ENCODE peak calls at places on chromosomes 13 and 19, in five cellular contexts. W is hepatocyte, D is PC-3, Z is HCT116, G is PC-9. K is an unnamed sample.

GRCh38 chr13:48431431-48431830 is 18.5 kb upstream of the LPAR6 start:
- DNase-seq in W (no peak), D (no peak), Z (no peak), G (no peak), K (no peak)

GRCh38 chr19:6773323-6773931 is 919 bp downstream of the VAV1 start:
- DNase-seq in W (no peak), D (no peak), Z (no peak), G (no peak), K (peak; percentile 46)

GRCh38 chr19:38392707-38393308 is 4.3 kb downstream of the SPRED3 start:
- DNase-seq in W (peak; percentile 81), D (peak; percentile 10), Z (no peak), G (no peak), K (no peak)

GRCh38 chr13:20716951-20717350 is 13.5 kb downstream of the IL17D start:
- DNase-seq in W (no peak), D (no peak), Z (no peak), G (no peak), K (peak; percentile 37)

GRCh38 chr19:3507371-3508120 is 1.4 kb downstream of the FZR1 start:
- DNase-seq in W (peak; percentile 79), D (peak; percentile 6), Z (no peak), G (no peak), K (peak; percentile 73)

GRCh38 chr13:91136806-91137205 is 210.7 kb upstream of the MIR17HG start:
- DNase-seq in W (no peak), D (no peak), Z (no peak), G (no peak), K (no peak)

GRCh38 chr19:6326815-6327214 is 6.6 kb downstream of the ACER1 start:
- DNase-seq in W (no peak), D (no peak), Z (no peak), G (no peak), K (no peak)

GRCh38 chr13:106373989-106374572 is 161.4 kb downstream of the EFNB2 start:
- DNase-seq in W (peak; percentile 40), D (no peak), Z (no peak), G (no peak), K (no peak)

GRCh38 chr19:24054044-24054935 is 32.7 kb upstream of the ZNF254 start:
- DNase-seq in W (peak; percentile 54), D (peak; percentile 98), Z (peak; percentile 24), G (peak; percentile 55), K (no peak)

GRCh38 chr13:113116206-113116800 is 6.3 kb upstream of the F10 start:
- DNase-seq in W (no peak), D (no peak), Z (no peak), G (no peak), K (no peak)

GRCh38 chr19:49672131-49672919 is 4.7 kb upstream of the PRMT1 start:
- DNase-seq in W (peak; percentile 93), D (peak; percentile 82), Z (peak; percentile 71), G (peak; percentile 63), K (peak; percentile 95)

GRCh38 chr19:44939668-44940067 is 2.4 kb upstream of the APOC4 start:
- DNase-seq in W (no peak), D (no peak), Z (no peak), G (no peak), K (no peak)

GRCh38 chr13:109412232-109412935 is 374.0 kb downstream of the IRS2 start:
- DNase-seq in W (peak; percentile 73), D (peak; percentile 39), Z (peak; percentile 18), G (no peak), K (peak; percentile 50)

GRCh38 chr13:79799466-79799865 is 318.5 kb downstream of the NDFIP2 start:
- DNase-seq in W (no peak), D (no peak), Z (no peak), G (no peak), K (no peak)

GRCh38 chr19:6222884-6223283 is 56.9 kb downstream of the MLLT1 start:
- DNase-seq in W (no peak), D (no peak), Z (no peak), G (no peak), K (no peak)

GRCh38 chr13:113559901-113560644 is 24.5 kb upstream of the TFDP1 start:
- DNase-seq in W (no peak), D (no peak), Z (no peak), G (no peak), K (no peak)

GRCh38 chr13:78701383-78701782 is 42.4 kb upstream of the OBI1 start:
- DNase-seq in W (no peak), D (no peak), Z (no peak), G (no peak), K (no peak)
- H3K9me2 ChIP-seq in W (no peaks in the 10 kb centered on the region), D (no peaks in the 10 kb centered on the region), Z (no peaks in the 10 kb centered on the region), G (no peaks in the 10 kb centered on the region), K (no peaks in the 10 kb centered on the region)

GRCh38 chr13:45296259-45296658 is 44.7 kb downstream of the TPT1 start:
- DNase-seq in W (no peak), D (no peak), Z (no peak), G (no peak), K (no peak)

GRCh38 chr13:45299194-45299593 is 41.8 kb downstream of the TPT1 start:
- DNase-seq in W (no peak), D (peak; percentile 16), Z (no peak), G (no peak), K (no peak)

GRCh38 chr13:45295536-45295935 is 45.4 kb downstream of the TPT1 start:
- DNase-seq in W (no peak), D (no peak), Z (no peak), G (no peak), K (no peak)

GRCh38 chr13:45298206-45298505 is 42.8 kb downstream of the TPT1 start:
- DNase-seq in W (no peak), D (no peak), Z (no peak), G (no peak), K (no peak)

DNA sequence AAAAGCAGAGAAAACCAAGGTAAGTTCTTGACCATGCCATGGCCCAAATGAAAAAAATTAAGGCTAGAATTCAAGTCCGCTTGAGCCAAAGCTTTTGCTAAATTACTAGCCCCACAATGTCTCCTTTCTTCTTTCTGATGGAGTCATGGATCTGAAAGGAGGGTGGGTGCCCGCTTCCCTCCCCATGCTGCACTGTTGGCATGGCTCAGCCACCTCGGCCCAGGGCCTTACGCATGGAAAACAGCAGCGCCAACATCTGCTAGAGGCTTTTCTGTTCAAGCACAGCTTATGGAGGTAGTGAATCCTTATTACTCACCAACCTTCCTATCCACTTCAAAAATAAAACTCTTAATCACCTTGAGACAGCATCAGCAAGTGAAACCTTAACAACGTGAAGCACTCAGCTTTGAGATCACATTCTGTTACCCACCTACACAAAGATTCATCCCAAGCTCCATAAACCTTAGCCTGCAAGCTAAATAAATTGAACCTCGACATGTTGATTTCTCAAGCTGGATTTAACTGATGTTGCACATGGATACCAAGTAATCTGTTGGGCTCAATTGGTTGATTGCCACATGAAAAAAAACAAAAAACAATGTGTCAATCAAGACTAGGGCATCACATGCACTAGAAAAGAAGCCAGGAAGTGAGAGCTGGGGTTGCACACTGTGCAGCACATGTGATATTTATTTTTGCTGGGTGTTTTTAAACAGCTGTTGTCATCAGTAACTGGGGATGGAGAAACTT is 43.4 kb downstream of the TPT1 start:
- DNase-seq in W (no peak), D (no peak), Z (no peak), G (no peak), K (no peak)
- H3K4me3 ChIP-seq in W (no peak overlapping the region), D (no peak overlapping the region), Z (no peak overlapping the region), G (no peak overlapping the region), K (no peak overlapping the region)

GRCh38 chr13:36490055-36490454 is 57.8 kb downstream of the CCNA1 start:
- DNase-seq in W (no peak), D (no peak), Z (no peak), G (no peak), K (no peak)
- TF ChIP-seq EZH2 in W (no peak), D (no peak), Z (no peak), G (no peak), K (no peak)

GRCh38 chr13:24339937-24340607 is 30.7 kb downstream of the C1QTNF9 start:
- DNase-seq in W (no peak), D (no peak), Z (no peak), G (no peak), K (peak; percentile 3)
- H3K9me2 ChIP-seq in W (no peaks in the 10 kb centered on the region), D (no peaks in the 10 kb centered on the region), Z (no peaks in the 10 kb centered on the region), G (no peaks in the 10 kb centered on the region), K (peaks cover 4% of the 10 kb centered on the region)

GRCh38 chr19:55441692-55442321 is 1.3 kb downstream of the SHISA7 start:
- DNase-seq in W (no peak), D (no peak), Z (no peak), G (no peak), K (peak; percentile 87)
- H3K4me3 ChIP-seq in W (no peak overlapping the region), D (no peak overlapping the region), Z (no peak overlapping the region), G (no peak overlapping the region), K (peak overlapping the region; percentile 67)

GRCh38 chr19:9914001-9914314 is 22.4 kb downstream of the OLFM2 start:
- DNase-seq in W (no peak), D (peak; percentile 1), Z (no peak), G (no peak), K (peak; percentile 61)

GRCh38 chr19:9913237-9914000 is 22.9 kb downstream of the OLFM2 start:
- DNase-seq in W (peak; percentile 67), D (no peak), Z (no peak), G (peak; percentile 22), K (no peak)

GRCh38 chr19:9914315-9915207 is 21.8 kb downstream of the OLFM2 start:
- DNase-seq in W (peak; percentile 93), D (peak; percentile 93), Z (peak; percentile 53), G (peak; percentile 85), K (peak; percentile 92)

GRCh38 chr19:9911524-9911923 is 24.8 kb downstream of the OLFM2 start:
- DNase-seq in W (no peak), D (no peak), Z (no peak), G (no peak), K (no peak)

DNA sequence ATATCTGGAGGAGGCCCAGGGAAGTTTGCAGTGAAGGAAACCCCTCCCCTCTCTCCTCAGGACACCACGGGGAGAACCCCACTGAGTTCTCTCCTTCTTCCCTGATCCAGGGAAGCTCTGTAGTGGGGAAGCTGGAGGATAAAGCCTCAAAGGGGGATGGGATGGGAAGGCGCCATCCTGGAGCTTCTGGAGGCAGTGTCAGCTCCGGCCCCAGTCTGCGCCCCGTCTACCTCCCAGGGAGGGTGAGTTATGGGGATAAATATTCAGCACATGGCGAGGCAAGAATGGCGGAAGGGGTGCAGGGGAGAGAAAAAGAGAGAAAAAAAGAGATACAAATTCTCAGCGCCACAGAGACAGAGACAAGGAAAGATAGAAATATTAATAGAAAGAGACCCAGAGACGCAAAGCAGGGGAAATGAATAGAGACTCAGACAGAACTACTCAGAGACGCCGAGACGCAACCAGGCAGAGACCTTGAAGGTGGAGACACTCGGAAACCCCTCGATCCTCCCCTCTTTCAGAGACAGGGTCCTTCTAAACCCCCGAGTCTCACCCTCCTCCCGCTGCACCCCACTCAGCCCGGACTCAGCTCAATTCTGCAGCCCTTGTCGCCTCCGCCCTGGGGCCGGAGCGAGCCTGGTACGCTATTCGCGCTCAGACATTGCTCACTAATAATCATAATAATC is 23.6 kb downstream of the OLFM2 start:
- DNase-seq in W (no peak), D (no peak), Z (no peak), G (no peak), K (no peak)
- TF ChIP-seq EZH2 in W (no peak), D (no peak), Z (no peak), G (no peak), K (no peak)

DNA sequence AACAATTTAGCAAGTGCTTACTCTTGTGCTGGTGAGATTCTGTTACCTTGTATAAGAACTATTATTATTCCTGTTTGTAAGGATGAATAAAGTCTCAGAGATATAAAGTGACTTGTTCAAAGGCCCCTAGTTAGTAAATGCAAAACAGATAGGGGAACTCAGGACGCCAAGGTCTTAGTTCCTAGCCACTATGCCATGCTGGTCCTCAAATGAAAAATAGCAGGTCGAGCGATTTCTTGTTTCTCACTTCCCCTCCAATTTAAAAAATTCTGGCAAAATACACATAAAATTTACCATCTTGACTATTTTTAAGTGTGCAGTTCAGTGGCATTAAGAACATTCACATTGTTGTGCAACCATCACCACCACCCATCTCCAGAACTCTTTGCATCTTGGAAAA is 1.1 kb downstream of the TECR start:
- DNase-seq in W (no peak), D (no peak), Z (no peak), G (no peak), K (no peak)
- H3K9me2 ChIP-seq in W (no peaks in the 10 kb centered on the region), D (no peaks in the 10 kb centered on the region), Z (no peaks in the 10 kb centered on the region), G (no peaks in the 10 kb centered on the region), K (peaks cover 4% of the 10 kb centered on the region)

GRCh38 chr13:75482820-75483079 is 781 bp upstream of the TBC1D4 start:
- DNase-seq in W (no peak), D (no peak), Z (no peak), G (no peak), K (no peak)
- H3K4me3 ChIP-seq in W (peak overlapping the region; percentile 90), D (peak overlapping the region; percentile 77), Z (peak overlapping the region; percentile 72), G (peak overlapping the region; percentile 64), K (peak overlapping the region; percentile 72)

K was measured in GM23338.